ENCODE peak calls at places on chromosomes 11 and 22, in five cellular contexts. L is HCT116; S is mesenteric fat pad; Q is kidney tubule cell; R is CD4-positive, alpha-beta memory T cell. K is an unnamed sample.

GRCh38 chr22:32904044-32904443 is 102.5 kb downstream of the TIMP3 start:
- DNase-seq in L (peak; percentile 51), S (no peak), R (no peak), Q (peak; percentile 22), K (peak; percentile 15)

GRCh38 chr11:20372081-20372480 is 8.6 kb downstream of the HTATIP2 start:
- DNase-seq in R (no peak), Q (no peak), L (no peak), S (no peak), K (no peak)

GRCh38 chr22:21624120-21624879 is 5.5 kb downstream of the YDJC start:
- DNase-seq in S (no peak), L (no peak), R (peak; percentile 16), Q (no peak), K (peak; percentile 72)

GRCh38 chr11:75276696-75277095 is 36.1 kb downstream of the TPBGL start:
- DNase-seq in Q (no peak), R (no peak), S (peak; percentile 28), L (no peak), K (no peak)

GRCh38 chr22:39266398-39267030 is 21.7 kb upstream of the PDGFB start:
- DNase-seq in R (no peak), L (no peak), S (no peak), Q (no peak), K (peak; percentile 53)

GRCh38 chr11:19474954-19475811 is 234.4 kb upstream of the E2F8 start:
- DNase-seq in R (no peak), Q (peak; percentile 7), L (no peak), S (no peak), K (no peak)

GRCh38 chr22:37817705-37818311 is 5.4 kb upstream of the GALR3 start:
- DNase-seq in S (peak; percentile 92), L (no peak), R (peak; percentile 68), Q (peak; percentile 79), K (peak; percentile 92)

GRCh38 chr11:88320149-88320559 is 17.4 kb downstream of the CTSC start:
- DNase-seq in Q (peak; percentile 45), S (no peak), R (no peak), L (no peak), K (no peak)

GRCh38 chr11:15141381-15141780 is 26.7 kb downstream of the INSC start:
- DNase-seq in S (no peak), L (no peak), R (no peak), Q (no peak), K (no peak)

GRCh38 chr11:32255876-32256275 is 165.0 kb downstream of the RCN1 start:
- DNase-seq in L (no peak), Q (no peak), R (no peak), S (no peak), K (no peak)

GRCh38 chr11:74253361-74253760 is 58.1 kb downstream of the P4HA3 start:
- DNase-seq in L (no peak), Q (no peak), R (no peak), S (no peak), K (no peak)

GRCh38 chr11:69138265-69138664 is 17.5 kb upstream of the SMIM38 start:
- DNase-seq in R (no peak), L (peak; percentile 54), S (no peak), Q (peak; percentile 74), K (no peak)

GRCh38 chr22:22195265-22196017 is 49.1 kb upstream of the VPREB1 start:
- DNase-seq in L (peak; percentile 81), Q (peak; percentile 83), S (no peak), R (peak; percentile 65), K (peak; percentile 85)

GRCh38 chr11:82899191-82899820 is 924 bp downstream of the PRCP start:
- DNase-seq in R (peak; percentile 53), Q (no peak), L (no peak), S (no peak), K (no peak)

GRCh38 chr11:71977743-71978418 is 20.8 kb upstream of the IL18BP start:
- DNase-seq in L (peak; percentile 15), S (no peak), R (peak; percentile 33), Q (peak; percentile 58), K (peak; percentile 56)